ENCODE peak calls at places on chromosomes 3 and 15, in six cellular contexts. J is ovary, G is K562, H is A549, P is GM12878, B is stomach. U is an unnamed sample.

GRCh38 chr15:60713096-60714084 is 234.4 kb upstream of the ICE2 start:
- DNase-seq in J (peak), H (no peak), P (no peak), G (no peak), B (no peak), U (peak)

GRCh38 chr15:101496198-101496986 is 6.9 kb upstream of the PCSK6 start:
- DNase-seq in J (no peak), H (no peak), G (peak), B (no peak), P (no peak), U (no peak)

GRCh38 chr3:66255865-66256264 is 35.1 kb downstream of the SLC25A26 start:
- DNase-seq in H (no peak), G (no peak), J (no peak), P (no peak), B (no peak), U (no peak)

GRCh38 chr15:100726426-100727190 is 124.2 kb downstream of the ASB7 start:
- DNase-seq in P (no peak), B (no peak), H (no peak), J (no peak), G (no peak), U (peak)

GRCh38 chr15:29799859-29800258 is 22.4 kb downstream of the TJP1 start:
- DNase-seq in P (no peak), H (no peak), B (no peak), J (no peak), G (no peak), U (no peak)

GRCh38 chr3:115947325-115947724 is 324.0 kb downstream of the GAP43 start:
- DNase-seq in P (no peak), B (no peak), J (no peak), H (no peak), G (no peak), U (no peak)

GRCh38 chr3:66082679-66083078 is 44.0 kb upstream of the MAGI1 start:
- DNase-seq in P (no peak), G (no peak), J (no peak), B (no peak), H (no peak), U (no peak)

GRCh38 chr3:124383051-124383450 is 347.2 kb upstream of the UMPS start:
- DNase-seq in B (no peak), G (no peak), H (no peak), P (no peak), J (no peak), U (no peak)

GRCh38 chr15:79016527-79017170 is 71.8 kb upstream of the CTSH start:
- DNase-seq in G (no peak), H (no peak), J (no peak), B (no peak), P (no peak), U (no peak)

GRCh38 chr3:50268703-50269451 is at the start of gene SEMA3B:
- DNase-seq in P (no peak), J (peak), H (peak), G (no peak), B (peak), U (no peak)

GRCh38 chr15:98717942-98718341 is 69.6 kb downstream of the IGF1R start:
- DNase-seq in G (no peak), H (no peak), P (no peak), B (no peak), J (no peak), U (no peak)

GRCh38 chr15:38028869-38029268 is 94.4 kb downstream of the TMCO5A start:
- DNase-seq in B (no peak), J (no peak), P (no peak), H (no peak), G (no peak), U (no peak)

GRCh38 chr3:129224984-129225393 is 24.4 kb upstream of the COPG1 start:
- DNase-seq in H (peak), B (peak), G (no peak), J (peak), P (no peak), U (peak)

GRCh38 chr3:131591394-131591990 is 88.7 kb upstream of the MRPL3 start:
- DNase-seq in P (no peak), G (no peak), J (peak), H (peak), B (no peak), U (no peak)

GRCh38 chr15:100763764-100764750 is 115.6 kb upstream of the ALDH1A3 start:
- DNase-seq in G (no peak), H (no peak), P (no peak), J (no peak), B (no peak), U (no peak)

GRCh38 chr3:72594615-72595215 is 253.5 kb downstream of the SHQ1 start:
- DNase-seq in P (no peak), H (no peak), G (no peak), J (no peak), B (no peak), U (no peak)

GRCh38 chr3:3632439-3632838 is 166.8 kb upstream of the LRRN1 start:
- DNase-seq in P (no peak), B (no peak), G (no peak), H (no peak), J (no peak), U (no peak)

GRCh38 chr3:9008550-9009255 is 45.4 kb upstream of the RAD18 start:
- DNase-seq in H (no peak), J (no peak), G (no peak), P (no peak), B (no peak), U (no peak)

GRCh38 chr15:90184119-90184785 is 16.9 kb upstream of the SEMA4B start:
- DNase-seq in G (peak), P (peak), B (peak), H (peak), J (peak), U (peak)

GRCh38 chr3:126026761-126027160 is 57.2 kb downstream of the SLC41A3 start:
- DNase-seq in H (no peak), B (no peak), P (no peak), J (no peak), G (no peak), U (no peak)

GRCh38 chr15:72591361-72591760 is 63.1 kb upstream of the GOLGA6B start:
- DNase-seq in P (no peak), J (no peak), B (no peak), H (no peak), G (no peak), U (no peak)

GRCh38 chr3:120597445-120598049 is 1.4 kb downstream of the NDUFB4 start:
- DNase-seq in G (no peak), J (no peak), H (no peak), B (no peak), P (peak), U (no peak)

GRCh38 chr3:160661660-160662059 is 15.3 kb upstream of the ARL14 start:
- DNase-seq in J (no peak), P (no peak), B (no peak), G (no peak), H (no peak), U (no peak)

GRCh38 chr3:193490989-193491388 is 63.7 kb downstream of the ATP13A4 start:
- DNase-seq in J (no peak), G (no peak), H (no peak), B (no peak), P (no peak), U (no peak)

GRCh38 chr3:193489949-193490348 is 64.7 kb downstream of the ATP13A4 start:
- DNase-seq in P (no peak), H (no peak), B (no peak), G (no peak), J (no peak), U (no peak)

GRCh38 chr3:193488741-193489140 is 66.0 kb downstream of the ATP13A4 start:
- DNase-seq in H (no peak), J (no peak), B (no peak), G (no peak), P (no peak), U (no peak)

DNA sequence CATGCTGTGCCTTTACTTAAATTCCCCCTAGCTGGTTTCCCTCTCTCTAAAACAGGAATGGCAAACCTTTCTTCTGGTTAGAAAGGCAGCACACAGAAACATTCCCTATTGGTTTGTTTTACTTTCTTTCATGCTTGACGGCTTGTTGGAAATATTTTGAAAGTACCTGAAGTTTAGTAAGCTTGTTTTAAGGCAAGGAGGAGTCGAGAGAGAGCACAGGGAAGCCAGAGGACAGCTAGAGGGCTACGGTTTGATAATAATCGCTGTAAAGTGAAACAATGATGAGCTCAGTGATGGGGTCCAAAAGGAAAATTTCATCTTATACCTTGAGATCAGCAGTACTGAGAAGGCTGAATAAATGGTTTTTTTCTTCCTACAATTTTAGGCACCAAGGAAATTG is 64.1 kb downstream of the ATP13A4 start:
- DNase-seq in G (no peak), P (no peak), H (no peak), B (no peak), J (no peak), U (no peak)
- TF ChIP-seq POLR2A in G (no peak), P (no peak), H (no peak), B (no peak), J (no peak), U (no peak)

DNA sequence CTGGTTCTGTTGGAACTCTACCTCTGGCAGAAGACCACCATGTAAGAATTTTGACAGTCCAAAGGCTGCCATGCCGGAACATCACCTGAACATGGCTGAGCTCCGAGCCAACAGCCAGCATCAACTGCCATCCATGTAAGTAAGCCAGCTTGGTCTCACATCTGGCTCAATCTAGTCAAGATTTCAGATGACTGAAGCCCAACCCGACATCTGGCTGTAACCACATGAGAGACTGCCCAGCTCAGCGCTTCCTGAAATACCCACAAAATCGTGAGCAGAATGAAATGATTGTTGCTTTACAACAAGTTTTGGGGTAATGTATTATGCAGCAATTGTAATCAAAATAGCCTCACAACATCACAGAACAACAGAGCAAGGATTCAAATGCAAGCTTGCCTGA is 32.9 kb downstream of the GHSR start:
- DNase-seq in B (no peak), P (no peak), H (no peak), G (no peak), J (no peak), U (no peak)
- TF ChIP-seq EP300 in B (no peak), P (no peak), H (no peak), G (no peak), J (no peak), U (no peak)

DNA sequence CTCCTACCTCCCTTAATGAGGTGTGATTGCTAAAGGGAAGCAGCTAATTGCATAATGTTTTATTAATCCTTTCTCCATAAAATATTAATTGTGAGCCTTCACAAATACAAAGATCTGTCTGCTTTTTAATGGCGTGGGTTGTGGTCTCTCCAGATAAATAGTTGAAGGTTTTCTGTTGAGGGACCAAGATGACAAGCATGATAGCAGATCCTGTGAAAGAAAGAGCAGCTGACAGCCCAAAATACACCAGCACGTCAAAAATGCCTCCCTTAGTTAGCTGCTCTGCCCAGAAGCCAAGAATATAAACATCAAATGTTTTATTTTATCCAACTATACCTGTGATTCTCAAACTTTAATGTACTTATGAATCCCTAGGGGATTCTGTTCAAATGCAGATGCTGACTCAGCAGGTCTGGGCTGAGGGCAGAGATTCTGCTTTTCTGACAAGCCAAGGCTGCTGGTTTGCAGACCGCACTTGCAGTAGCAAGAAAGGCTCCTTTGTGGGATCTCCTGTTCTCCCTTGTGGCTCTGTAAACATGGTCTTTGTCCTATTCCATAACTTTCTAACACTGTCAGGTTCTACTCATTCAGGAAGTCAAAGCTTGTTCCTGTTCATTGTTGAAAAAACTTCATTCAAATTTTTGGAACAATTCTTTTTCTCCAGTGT is 119.1 kb upstream of the SLC25A36 start:
- DNase-seq in P (no peak), H (no peak), G (no peak), B (no peak), J (no peak), U (no peak)
- H3K4me3 ChIP-seq in P (no peak), H (no peak), G (no peak), B (no peak), J (no peak), U (no peak)

GRCh38 chr3:47159820-47160219 is 4.1 kb downstream of the SETD2 start:
- DNase-seq in J (no peak), B (no peak), G (no peak), P (no peak), H (no peak), U (no peak)

GRCh38 chr3:47162695-47163022 is 1.3 kb downstream of the SETD2 start:
- DNase-seq in H (peak), G (no peak), P (no peak), J (no peak), B (no peak), U (no peak)

GRCh38 chr3:47161983-47162694 is 1.8 kb downstream of the SETD2 start:
- DNase-seq in P (no peak), B (no peak), J (no peak), G (no peak), H (no peak), U (no peak)

GRCh38 chr3:47163990-47164848 is at the start of gene SETD2:
- DNase-seq in B (peak), G (peak), H (peak), P (peak), J (peak), U (peak)

GRCh38 chr3:47163023-47163989 is 607 bp downstream of the SETD2 start:
- DNase-seq in H (no peak), J (peak), P (no peak), B (peak), G (peak), U (peak)
- TF ChIP-seq POLR2A in H (no peak), J (no peak), P (no peak), B (no peak), G (no peak), U (no peak)

DNA sequence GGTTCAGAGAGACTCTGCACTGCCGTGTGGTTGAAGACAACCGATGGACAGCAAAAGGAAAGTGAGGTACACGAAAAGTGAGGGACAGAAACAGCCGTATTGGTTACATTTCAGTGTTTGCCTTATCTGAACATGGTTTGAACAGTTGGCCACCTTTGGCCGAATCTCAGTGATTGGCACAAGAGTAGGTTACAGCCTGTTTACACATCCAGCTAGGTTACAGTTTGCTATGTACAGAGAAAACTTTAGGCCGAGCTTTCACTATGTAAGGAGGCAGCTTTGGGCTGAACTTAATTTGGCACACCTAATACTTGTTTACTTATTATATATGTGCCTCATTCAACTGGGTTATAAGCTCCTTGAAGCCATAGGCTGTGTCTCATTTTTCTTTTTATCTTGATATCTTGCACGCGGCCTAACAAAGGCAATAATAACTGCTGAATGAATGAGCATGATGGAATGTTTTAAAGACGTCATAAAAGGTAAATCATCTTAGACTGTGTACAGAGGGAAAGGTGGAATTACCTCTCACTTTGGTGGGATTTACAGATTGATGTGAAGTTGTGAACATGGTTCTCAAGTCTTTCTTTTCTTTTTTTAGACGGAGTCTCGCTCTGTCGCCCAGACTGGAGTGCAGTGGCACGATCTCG is 17.2 kb upstream of the GREM1 start:
- DNase-seq in G (no peak), P (no peak), B (peak), J (no peak), H (no peak), U (no peak)
- TF ChIP-seq EP300 in G (no peak), P (no peak), B (no peak), J (no peak), H (no peak), U (no peak)